ENCODE peak calls at places on chromosomes 4 and X, in eight cellular contexts. Y is esophagus muscularis mucosa, X is HCT116, S is IMR-90, V is tibial nerve, P is uterus, T is A549, C is breast epithelium. F is an unnamed sample.

GRCh38 chrX:115968436-115969252 is 201.9 kb upstream of the AGTR2 start:
- DNase-seq in Y (no peak), X (peak), S (no peak), V (peak), P (no peak), T (peak), C (no peak), F (peak)

GRCh38 chr4:104491826-104492771 is 2.6 kb downstream of the CXXC4 start:
- DNase-seq in Y (no peak), X (no peak), S (no peak), V (no peak), P (no peak), T (peak), C (no peak), F (no peak)

GRCh38 chrX:39969099-39969825 is 128.5 kb downstream of the BCOR start:
- DNase-seq in Y (no peak), X (no peak), S (no peak), V (no peak), P (no peak), T (no peak), C (no peak), F (no peak)

GRCh38 chr4:128310266-128310697 is 22.7 kb upstream of the PGRMC2 start:
- DNase-seq in Y (no peak), X (no peak), S (no peak), V (no peak), P (peak), T (peak), C (no peak), F (peak)

GRCh38 chr4:121256346-121256745 is 92.2 kb upstream of the TNIP3 start:
- DNase-seq in Y (no peak), X (peak), S (peak), V (no peak), P (no peak), T (no peak), C (no peak), F (no peak)

GRCh38 chr4:88353324-88353723 is 25.3 kb upstream of the HERC6 start:
- DNase-seq in Y (no peak), X (no peak), S (no peak), V (no peak), P (no peak), T (no peak), C (no peak), F (no peak)

GRCh38 chr4:55574252-55574651 is 17.8 kb downstream of the PDCL2 start:
- DNase-seq in Y (no peak), X (no peak), S (no peak), V (no peak), P (no peak), T (no peak), C (no peak), F (no peak)

GRCh38 chrX:107204063-107204605 is 2.1 kb downstream of the NUP62CL start:
- DNase-seq in Y (no peak), X (no peak), S (no peak), V (no peak), P (no peak), T (peak), C (no peak), F (peak)

GRCh38 chrX:56233682-56234081 is 1.5 kb downstream of the KLF8 start:
- DNase-seq in Y (no peak), X (peak), S (no peak), V (peak), P (peak), T (peak), C (peak), F (peak)

GRCh38 chr4:25856756-25857155 is 6.0 kb downstream of the SEL1L3 start:
- DNase-seq in Y (no peak), X (no peak), S (no peak), V (no peak), P (no peak), T (no peak), C (no peak), F (no peak)

GRCh38 chrX:66676413-66676812 is 37.5 kb upstream of the EDA2R start:
- DNase-seq in Y (no peak), X (no peak), S (peak), V (no peak), P (no peak), T (no peak), C (no peak), F (no peak)

GRCh38 chr4:71009796-71010588 is 16.5 kb downstream of the DCK start:
- DNase-seq in Y (no peak), X (peak), S (peak), V (no peak), P (no peak), T (peak), C (no peak), F (no peak)

GRCh38 chr4:185625503-185625902 is 90.2 kb upstream of the PDLIM3 start:
- DNase-seq in Y (no peak), X (no peak), S (no peak), V (no peak), P (no peak), T (no peak), C (no peak), F (no peak)

GRCh38 chrX:30793767-30794103 is 95.3 kb downstream of the TAB3 start:
- DNase-seq in Y (no peak), X (no peak), S (no peak), V (no peak), P (no peak), T (no peak), C (no peak), F (no peak)

DNA sequence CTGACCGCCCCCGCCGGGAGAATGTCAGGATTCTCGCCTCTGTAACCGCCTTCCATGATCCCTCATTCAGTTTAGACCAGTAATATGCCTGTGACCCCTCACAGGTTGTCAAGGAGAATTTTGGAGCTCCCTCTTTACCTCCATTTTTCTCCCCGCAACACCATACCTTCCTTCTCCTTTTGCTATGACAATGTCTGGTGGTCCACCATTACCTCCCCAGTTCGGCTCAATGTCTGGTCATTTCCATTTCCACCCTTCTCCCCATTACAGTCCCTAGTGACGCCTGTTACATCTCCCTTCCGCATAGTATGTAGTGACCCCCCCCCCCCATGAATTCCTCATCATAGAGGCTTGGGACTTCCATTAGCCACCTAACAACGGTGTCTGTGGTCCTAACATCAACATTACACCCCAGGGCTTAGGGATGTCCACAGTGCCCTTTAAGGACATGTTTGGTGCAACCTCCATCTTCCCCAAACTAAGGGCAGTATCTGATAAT is 697 bp downstream of the ARAF start:
- DNase-seq in Y (no peak), X (no peak), S (no peak), V (no peak), P (no peak), T (no peak), C (no peak), F (no peak)
- H3K4me3 ChIP-seq in Y (peak), X (peak), S (peak), V (peak), P (peak), T (peak), C (peak), F (peak)

GRCh38 chr4:48779998-48780866 is at the start of gene FRYL:
- DNase-seq in Y (peak), X (peak), S (peak), V (peak), P (peak), T (peak), C (peak), F (peak)
- TF ChIP-seq POLR2A in Y (peak), X (peak), S (peak), V (peak), P (peak), T (peak), C (peak), F (peak)

GRCh38 chr4:158913766-158914165 is 144.9 kb downstream of the FNIP2 start:
- DNase-seq in Y (no peak), X (no peak), S (no peak), V (no peak), P (no peak), T (no peak), C (no peak), F (no peak)
- H3K4me3 ChIP-seq in Y (no peak), X (no peak), S (no peak), V (no peak), P (no peak), T (no peak), C (no peak), F (no peak)

DNA sequence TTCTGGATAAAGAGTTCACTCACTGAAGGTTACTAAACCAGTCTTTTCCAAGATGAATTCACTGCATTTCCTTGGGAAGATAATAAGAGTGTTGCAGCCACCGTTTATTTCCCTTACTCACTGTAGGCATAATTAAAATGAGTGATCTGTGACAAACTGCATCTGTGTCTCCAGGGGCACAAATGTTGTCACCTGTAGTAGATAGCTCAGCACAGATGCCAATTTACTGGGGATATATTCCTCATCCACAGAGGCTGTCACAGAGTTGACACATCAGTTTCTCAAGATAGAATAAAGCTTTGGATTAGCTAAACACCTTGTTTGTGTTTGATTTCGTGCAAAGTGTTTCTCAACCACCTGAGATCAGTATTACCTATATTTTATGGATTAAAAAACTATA is 580.3 kb downstream of the SPRY1 start:
- DNase-seq in Y (no peak), X (no peak), S (no peak), V (no peak), P (no peak), T (no peak), C (no peak), F (no peak)
- TF ChIP-seq POLR2A in Y (no peak), X (no peak), S (no peak), V (no peak), P (no peak), T (no peak), C (no peak), F (no peak)